ENCODE peak calls at places on chromosomes 2 and 18, in seven cellular contexts. L is colonic mucosa, I is testis, G is fibroblast of pulmonary artery, E is upper lobe of right lung, N is K562, R is breast epithelium. M is an unnamed sample.

GRCh38 chr2:60992985-60993392 is 24.5 kb upstream of the PEX13 start:
- DNase-seq in L (no peak), I (no peak), E (no peak), R (no peak), N (no peak), G (no peak), M (no peak)

GRCh38 chr2:34738691-34739090 is 1139.6 kb upstream of the FAM98A start:
- DNase-seq in R (no peak), N (no peak), I (no peak), E (no peak), L (no peak), G (no peak), M (no peak)

GRCh38 chr2:45303417-45304202 is 294.4 kb upstream of the SIX2 start:
- DNase-seq in R (no peak), I (no peak), L (no peak), G (no peak), E (no peak), N (no peak), M (no peak)

GRCh38 chr2:151576080-151576479 is 158.2 kb downstream of the NEB start:
- DNase-seq in G (no peak), R (no peak), E (peak), I (no peak), N (no peak), L (no peak), M (no peak)

GRCh38 chr2:145058457-145058856 is 538.5 kb upstream of the ZEB2 start:
- DNase-seq in G (no peak), I (no peak), R (no peak), N (no peak), E (no peak), L (no peak), M (no peak)

GRCh38 chr2:10978112-10978670 is 66.5 kb downstream of the KCNF1 start:
- DNase-seq in I (no peak), E (no peak), G (no peak), R (no peak), N (no peak), L (no peak), M (no peak)

GRCh38 chr2:203786912-203787311 is 80.5 kb downstream of the CD28 start:
- DNase-seq in E (no peak), R (peak), I (no peak), N (no peak), L (no peak), G (peak), M (no peak)

GRCh38 chr2:64522843-64523428 is 1.2 kb upstream of the AFTPH start:
- DNase-seq in G (peak), L (peak), N (peak), R (peak), I (peak), E (no peak), M (no peak)

GRCh38 chr2:143842836-143843235 is 677.1 kb downstream of the ZEB2 start:
- DNase-seq in E (no peak), G (no peak), L (no peak), N (no peak), R (no peak), I (no peak), M (no peak)

GRCh38 chr2:37768491-37768925 is 97.1 kb upstream of the CDC42EP3 start:
- DNase-seq in E (no peak), G (peak), R (peak), L (no peak), N (no peak), I (peak), M (peak)

GRCh38 chr18:35042389-35043066 is 1.3 kb downstream of the MAPRE2 start:
- DNase-seq in I (no peak), R (no peak), G (no peak), L (no peak), E (no peak), N (peak), M (no peak)
- H3K4me3 ChIP-seq in I (peak), R (peak), G (peak), L (peak), E (peak), N (peak), M (peak)

DNA sequence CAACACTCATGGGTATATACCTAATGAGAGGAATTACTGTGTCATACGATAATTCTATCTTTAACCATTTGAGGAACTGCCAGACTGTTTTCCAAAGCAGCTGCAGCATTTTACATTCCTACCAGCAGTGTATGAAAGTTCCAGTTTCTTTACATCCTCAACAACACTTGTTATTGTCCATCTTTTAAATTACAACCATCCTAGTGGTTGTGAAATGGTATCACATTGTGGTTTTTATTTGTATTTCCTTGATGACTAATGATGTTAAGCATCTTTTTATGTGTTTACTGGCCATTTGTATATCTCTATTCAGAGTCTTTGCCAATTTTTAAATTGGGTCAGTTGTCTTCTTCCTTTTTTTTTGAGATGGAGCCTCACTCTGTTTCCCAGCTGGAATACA is 4.0 kb upstream of the CKAP2L start:
- DNase-seq in I (no peak), G (peak), L (no peak), R (no peak), E (no peak), N (no peak), M (no peak)
- TF ChIP-seq CTCF in I (no peak), G (peak), L (no peak), R (no peak), E (no peak), N (no peak), M (no peak)

DNA sequence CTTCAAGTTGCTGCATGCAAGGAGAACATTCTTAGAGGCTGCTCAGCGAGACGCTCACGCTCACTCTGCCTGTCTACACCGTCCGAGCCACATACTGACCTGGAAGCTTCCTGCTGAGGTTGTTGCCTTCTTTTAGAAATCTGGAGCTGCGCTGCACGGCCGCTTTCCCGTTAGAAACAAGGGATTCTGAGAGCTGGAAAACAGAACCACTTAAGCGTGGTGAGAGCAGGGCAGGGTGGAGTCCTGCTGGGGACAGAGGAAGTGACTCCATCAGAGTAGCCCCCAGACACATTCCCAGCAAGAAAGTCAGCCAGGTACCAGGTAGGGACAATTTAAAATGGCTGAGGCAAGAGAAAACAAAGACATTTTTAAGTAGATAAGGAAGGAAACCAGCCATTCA is 135.2 kb downstream of the LAMA1 start:
- DNase-seq in L (no peak), E (no peak), I (no peak), N (no peak), R (no peak), G (no peak), M (no peak)
- H3K4me3 ChIP-seq in L (no peak), E (no peak), I (no peak), N (no peak), R (no peak), G (no peak), M (no peak)

DNA sequence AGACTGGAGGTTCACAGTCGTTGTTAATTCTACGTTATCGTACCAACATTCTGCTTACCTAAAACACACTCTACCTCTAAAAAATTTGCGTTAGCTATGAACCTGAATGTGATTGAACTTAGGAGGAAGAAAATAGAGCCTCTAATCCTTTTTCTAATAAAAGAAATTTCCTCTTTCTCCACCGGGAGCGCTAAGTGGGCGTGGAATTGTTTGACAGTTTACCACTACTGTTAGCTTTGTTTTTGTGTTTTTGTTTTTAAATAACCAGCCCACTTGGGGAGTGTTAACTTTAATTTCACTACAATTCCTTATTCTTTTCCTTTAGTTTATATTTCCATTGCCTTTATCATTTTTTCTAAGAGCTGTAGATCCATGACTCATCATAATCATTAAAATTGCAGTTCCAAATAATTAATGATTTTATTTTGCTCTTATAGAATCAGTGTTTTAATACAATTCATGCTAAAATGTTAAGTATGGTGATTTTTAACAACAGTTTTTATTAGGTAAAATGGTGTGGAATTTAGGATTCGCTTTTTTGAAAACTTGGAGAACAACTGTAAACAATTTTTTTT is 55.0 kb upstream of the ITM2C start:
- DNase-seq in N (no peak), E (no peak), L (no peak), I (no peak), R (no peak), G (no peak), M (no peak)
- TF ChIP-seq CTCF in N (peak), E (no peak), L (no peak), I (no peak), R (no peak), G (peak), M (no peak)

DNA sequence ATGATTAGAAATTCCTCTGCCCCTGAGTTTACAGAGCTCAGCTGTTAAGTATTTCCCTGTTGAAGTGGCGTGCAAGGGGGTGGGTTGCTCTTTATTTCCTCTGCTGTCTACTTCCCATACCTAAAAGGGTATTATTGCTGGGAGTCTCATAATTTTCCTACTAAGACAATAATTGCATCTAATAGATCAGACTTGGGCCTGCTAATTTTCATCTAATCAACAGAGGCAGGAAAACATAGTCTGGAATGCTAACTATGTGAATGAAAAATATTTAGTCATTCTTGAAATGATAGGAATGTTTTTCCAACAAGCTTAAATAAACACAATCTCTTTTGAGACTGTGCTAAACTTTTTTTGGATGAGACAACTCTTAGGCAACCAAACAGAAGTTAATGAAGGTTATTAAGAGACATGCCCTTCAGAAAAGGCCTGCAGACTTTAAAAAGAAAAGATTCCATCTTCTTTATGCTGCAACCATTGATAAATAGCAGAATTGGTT is 111.4 kb downstream of the FEZ2 start:
- DNase-seq in R (no peak), E (no peak), I (no peak), L (no peak), N (no peak), G (peak), M (no peak)
- H3K4me3 ChIP-seq in R (no peak), E (no peak), I (no peak), L (no peak), N (no peak), G (no peak), M (no peak)

GRCh38 chr18:58496937-58497336 is 132.0 kb downstream of the ALPK2 start:
- DNase-seq in I (no peak), N (no peak), E (peak), R (no peak), L (no peak), G (peak), M (no peak)
- TF ChIP-seq CTCF in I (no peak), N (peak), E (peak), R (no peak), L (peak), G (peak), M (no peak)

DNA sequence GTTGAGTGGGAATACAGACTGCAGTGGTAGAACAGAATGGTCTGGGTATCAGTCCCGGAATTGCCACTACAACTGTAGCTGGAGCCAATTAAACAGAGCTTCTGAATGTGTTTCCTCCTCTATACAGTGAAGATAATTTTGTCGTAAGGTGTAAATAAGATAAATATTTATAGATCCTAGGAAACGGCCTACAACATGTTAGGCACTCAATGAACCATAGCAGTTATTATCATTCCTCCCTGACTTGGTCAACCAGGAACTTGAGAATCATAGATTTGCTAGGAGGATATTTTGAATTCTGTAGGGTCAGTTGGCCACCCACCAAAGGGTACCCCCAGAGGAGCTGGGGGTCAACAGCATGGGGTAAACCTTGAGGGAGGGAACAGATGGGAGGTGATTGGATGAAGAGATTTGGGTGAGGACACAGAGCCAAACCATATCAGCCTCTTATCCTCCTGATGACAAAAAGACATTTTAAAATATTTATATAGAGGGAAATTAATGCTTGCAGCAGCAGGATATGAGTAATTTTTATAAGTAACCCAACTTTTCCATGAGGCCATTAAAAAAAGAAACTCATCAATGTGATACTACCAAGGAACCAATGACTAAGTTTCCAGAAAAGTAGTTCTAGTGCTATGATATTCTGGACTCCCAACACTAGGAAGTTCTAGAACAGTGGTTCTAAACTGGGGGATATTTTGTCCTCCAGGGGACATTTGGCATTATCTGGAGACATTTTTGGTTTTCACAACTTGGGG is 4.0 kb downstream of the DHRS9 start:
- DNase-seq in L (no peak), E (no peak), I (no peak), G (no peak), R (no peak), N (no peak), M (no peak)
- H3K4me3 ChIP-seq in L (no peak), E (no peak), I (no peak), G (no peak), R (no peak), N (no peak), M (no peak)

GRCh38 chr2:59756145-59756544 is 797.3 kb downstream of the BCL11A start:
- DNase-seq in I (no peak), R (no peak), E (no peak), G (no peak), N (no peak), L (no peak), M (no peak)

GRCh38 chr2:59761966-59762365 is 791.5 kb downstream of the BCL11A start:
- DNase-seq in L (no peak), I (no peak), G (no peak), E (no peak), R (no peak), N (no peak), M (no peak)
- TF ChIP-seq CTCF in L (no peak), I (no peak), G (no peak), E (no peak), R (no peak), N (no peak), M (no peak)

GRCh38 chr2:119376810-119377209 is 10.0 kb downstream of the DBI start:
- DNase-seq in I (no peak), E (no peak), R (no peak), N (no peak), L (no peak), G (no peak), M (no peak)
- H3K4me3 ChIP-seq in I (no peak), E (no peak), R (no peak), N (no peak), L (no peak), G (no peak), M (no peak)

GRCh38 chr2:162266468-162266754 is 23.2 kb upstream of the FAP start:
- DNase-seq in G (peak), I (no peak), R (no peak), E (no peak), N (no peak), L (no peak), M (no peak)
- TF ChIP-seq CTCF in G (peak), I (no peak), R (no peak), E (no peak), N (no peak), L (no peak), M (no peak)